ENCODE peak calls at places on chromosome 3, in eight cellular contexts. K, A, E, X, C, Y, P and O are unnamed samples.

GRCh38 chr3:125051715-125052581 is 3.8 kb downstream of the HEG1 start:
- DNase-seq in X (peak; percentile 33), A (peak; percentile 42), K (no peak), E (no peak), C (peak; percentile 74), P (no peak), Y (peak; percentile 67), O (peak; percentile 68)

GRCh38 chr3:4948395-4948794 is 30.8 kb upstream of the BHLHE40 start:
- DNase-seq in A (no peak), K (no peak), X (no peak), C (no peak), Y (no peak), P (no peak), E (no peak), O (peak; percentile 40)

GRCh38 chr3:12041476-12041875 is 37.3 kb downstream of the SYN2 start:
- DNase-seq in P (no peak), Y (no peak), A (no peak), E (no peak), X (no peak), C (no peak), K (no peak), O (no peak)

GRCh38 chr3:146274833-146275232 is 23.9 kb upstream of the PLSCR4 start:
- DNase-seq in X (no peak), E (no peak), K (no peak), A (no peak), C (no peak), P (no peak), Y (no peak), O (no peak)

GRCh38 chr3:31671456-31671855 is 138.7 kb downstream of the STT3B start:
- DNase-seq in X (no peak), K (no peak), C (no peak), P (no peak), Y (no peak), A (no peak), E (no peak), O (no peak)

GRCh38 chr3:10530241-10530640 is 24.9 kb upstream of the ATP2B2 start:
- DNase-seq in K (no peak), A (no peak), X (no peak), P (no peak), Y (no peak), E (no peak), C (no peak), O (no peak)

GRCh38 chr3:89957461-89957860 is 850.0 kb downstream of the EPHA3 start:
- DNase-seq in Y (no peak), P (no peak), K (no peak), X (no peak), A (no peak), E (no peak), C (no peak), O (no peak)

GRCh38 chr3:68088216-68088615 is 433.8 kb upstream of the SUCLG2 start:
- DNase-seq in K (no peak), Y (peak; percentile 44), X (no peak), P (no peak), A (no peak), C (no peak), E (no peak), O (no peak)

GRCh38 chr3:55160241-55160877 is 232.5 kb upstream of the LRTM1 start:
- DNase-seq in E (no peak), C (no peak), A (no peak), Y (no peak), K (no peak), P (no peak), X (no peak), O (peak; percentile 88)

GRCh38 chr3:72338082-72338941 is 509.9 kb downstream of the SHQ1 start:
- DNase-seq in P (no peak), A (peak; percentile 84), Y (no peak), K (no peak), C (no peak), X (no peak), E (no peak), O (peak; percentile 62)

GRCh38 chr3:141487419-141488345 is 855 bp downstream of the RASA2 start:
- DNase-seq in E (peak; percentile 24), K (peak; percentile 62), Y (peak; percentile 77), C (peak; percentile 81), X (peak; percentile 68), A (no peak), P (peak; percentile 72), O (peak; percentile 70)

GRCh38 chr3:61662861-61663260 is 101.5 kb downstream of the PTPRG start:
- DNase-seq in X (no peak), E (no peak), K (no peak), A (no peak), P (no peak), Y (no peak), C (no peak), O (no peak)

GRCh38 chr3:11607816-11608215 is 35.9 kb downstream of the VGLL4 start:
- DNase-seq in C (no peak), P (no peak), K (no peak), Y (no peak), X (no peak), A (no peak), E (no peak), O (no peak)

GRCh38 chr3:150256336-150256735 is 151.8 kb upstream of the TSC22D2 start:
- DNase-seq in Y (no peak), X (no peak), A (no peak), E (no peak), C (no peak), P (no peak), K (no peak), O (no peak)

GRCh38 chr3:134084230-134084950 is 54.7 kb upstream of the SLCO2A1 start:
- DNase-seq in Y (no peak), C (no peak), K (no peak), P (no peak), E (no peak), A (no peak), X (no peak), O (no peak)

GRCh38 chr3:39668420-39668819 is 141.0 kb upstream of the MYRIP start:
- DNase-seq in Y (no peak), A (peak; percentile 15), E (peak; percentile 49), K (no peak), C (peak; percentile 29), X (no peak), P (peak; percentile 68), O (peak; percentile 62)

GRCh38 chr3:100368421-100368820 is 32.5 kb downstream of the TOMM70 start:
- DNase-seq in E (no peak), A (no peak), C (no peak), K (no peak), P (no peak), X (no peak), Y (no peak), O (no peak)

GRCh38 chr3:99607151-99607550 is 31.2 kb upstream of the COL8A1 start:
- DNase-seq in A (no peak), Y (no peak), X (no peak), C (no peak), K (no peak), E (no peak), P (no peak), O (no peak)

GRCh38 chr3:84307339-84307738 is 651.5 kb upstream of the CADM2 start:
- DNase-seq in K (no peak), A (no peak), E (no peak), Y (no peak), C (no peak), P (no peak), X (no peak), O (no peak)

GRCh38 chr3:51388286-51389029 is 2.6 kb upstream of the RBM15B start:
- DNase-seq in K (no peak), E (no peak), C (no peak), Y (no peak), X (no peak), P (peak; percentile 33), A (no peak), O (peak; percentile 91)